ENCODE peak calls at places on chromosome 14, in six cellular contexts. E, U, H, Z, F and L are unnamed samples.

GRCh38 chr14:85531141-85531593 is 1.2 kb downstream of the FLRT2 start:
- ATAC-seq in E (peak), U (no peak), H (peak), Z (no peak), F (peak), L (peak)

GRCh38 chr14:89123851-89124250 is 293.2 kb downstream of the FOXN3 start:
- ATAC-seq in E (no peak), U (no peak), H (no peak), Z (no peak), F (no peak), L (no peak)

GRCh38 chr14:33317675-33318074 is 379.0 kb downstream of the NPAS3 start:
- ATAC-seq in E (no peak), U (no peak), H (no peak), Z (no peak), F (no peak), L (no peak)

GRCh38 chr14:55170526-55170925 is 20.9 kb downstream of the DLGAP5 start:
- ATAC-seq in E (no peak), U (no peak), H (no peak), Z (no peak), F (no peak), L (no peak)

GRCh38 chr14:79011091-79011919 is 841.1 kb downstream of the NRXN3 start:
- ATAC-seq in E (peak), U (no peak), H (no peak), Z (no peak), F (no peak), L (no peak)

GRCh38 chr14:23915559-23915958 is 38.0 kb upstream of the DHRS4 start:
- ATAC-seq in E (peak), U (no peak), H (no peak), Z (no peak), F (no peak), L (no peak)

GRCh38 chr14:63006515-63006914 is 38.7 kb downstream of the KCNH5 start:
- ATAC-seq in E (no peak), U (no peak), H (no peak), Z (no peak), F (no peak), L (no peak)

GRCh38 chr14:105096206-105096875 is 31.1 kb upstream of the GPR132 start:
- ATAC-seq in E (no peak), U (no peak), H (no peak), Z (no peak), F (no peak), L (no peak)

GRCh38 chr14:69712217-69712565 is 54.8 kb upstream of the SRSF5 start:
- ATAC-seq in E (peak), U (no peak), H (no peak), Z (no peak), F (no peak), L (no peak)

GRCh38 chr14:104676694-104677505 is 12.5 kb upstream of the INF2 start:
- ATAC-seq in E (no peak), U (peak), H (peak), Z (peak), F (no peak), L (no peak)

GRCh38 chr14:103712633-103713247 is 2.5 kb downstream of the XRCC3 start:
- ATAC-seq in E (no peak), U (no peak), H (no peak), Z (no peak), F (no peak), L (no peak)

GRCh38 chr14:87979689-87980088 is 13.3 kb downstream of the GALC start:
- ATAC-seq in E (no peak), U (no peak), H (peak), Z (no peak), F (no peak), L (no peak)

GRCh38 chr14:103697196-103697595 is 18.1 kb downstream of the XRCC3 start:
- ATAC-seq in E (no peak), U (no peak), H (no peak), Z (no peak), F (no peak), L (no peak)

GRCh38 chr14:102150636-102151195 is 11.0 kb downstream of the WDR20 start:
- ATAC-seq in E (no peak), U (peak), H (peak), Z (no peak), F (no peak), L (no peak)

GRCh38 chr14:75933712-75934296 is 48.0 kb downstream of the TGFB3 start:
- ATAC-seq in E (no peak), U (no peak), H (no peak), Z (no peak), F (no peak), L (no peak)

GRCh38 chr14:96470331-96470730 is 31.9 kb upstream of the PAPOLA start:
- ATAC-seq in E (no peak), U (no peak), H (no peak), Z (no peak), F (no peak), L (no peak)

GRCh38 chr14:93926209-93926872 is 803 bp upstream of the FAM181A start:
- ATAC-seq in E (no peak), U (peak), H (no peak), Z (no peak), F (no peak), L (no peak)

GRCh38 chr14:94161087-94161486 is 13.0 kb upstream of the PPP4R4 start:
- ATAC-seq in E (no peak), U (no peak), H (no peak), Z (no peak), F (no peak), L (no peak)

GRCh38 chr14:63713058-63713457 is 14.8 kb downstream of the SGPP1 start:
- ATAC-seq in E (no peak), U (no peak), H (no peak), Z (peak), F (no peak), L (no peak)

GRCh38 chr14:68459480-68460136 is 333.3 kb downstream of the ZFP36L1 start:
- ATAC-seq in E (peak), U (no peak), H (peak), Z (no peak), F (no peak), L (no peak)

GRCh38 chr14:60777856-60778578 is 43.5 kb downstream of the MNAT1 start:
- ATAC-seq in E (no peak), U (no peak), H (no peak), Z (no peak), F (peak), L (no peak)

GRCh38 chr14:101478096-101478495 is 83.2 kb upstream of the DIO3 start:
- ATAC-seq in E (no peak), U (no peak), H (no peak), Z (no peak), F (no peak), L (no peak)

GRCh38 chr14:29321646-29322045 is 555.1 kb downstream of the FOXG1 start:
- ATAC-seq in E (no peak), U (no peak), H (no peak), Z (no peak), F (no peak), L (no peak)

GRCh38 chr14:36647827-36648753 is 13.6 kb upstream of the PAX9 start:
- ATAC-seq in E (peak), U (peak), H (peak), Z (no peak), F (no peak), L (peak)

GRCh38 chr14:76929927-76930326 is 98.6 kb downstream of the IRF2BPL start:
- ATAC-seq in E (no peak), U (no peak), H (peak), Z (peak), F (no peak), L (peak)

GRCh38 chr14:59344711-59345455 is 120.3 kb downstream of the GPR135 start:
- ATAC-seq in E (no peak), U (no peak), H (no peak), Z (no peak), F (no peak), L (peak)

GRCh38 chr14:101628975-101629374 is 67.7 kb downstream of the DIO3 start:
- ATAC-seq in E (no peak), U (peak), H (no peak), Z (peak), F (no peak), L (no peak)

GRCh38 chr14:95200404-95200803 is 43.1 kb upstream of the DICER1 start:
- ATAC-seq in E (no peak), U (no peak), H (peak), Z (no peak), F (no peak), L (no peak)

GRCh38 chr14:73242274-73242960 is 5.1 kb downstream of the PAPLN start:
- ATAC-seq in E (no peak), U (no peak), H (no peak), Z (no peak), F (no peak), L (no peak)

GRCh38 chr14:99479903-99480855 is 480 bp downstream of the SETD3 start:
- ATAC-seq in E (peak), U (no peak), H (no peak), Z (peak), F (peak), L (no peak)

GRCh38 chr14:79802096-79802495 is 409.2 kb downstream of the DIO2 start:
- ATAC-seq in E (no peak), U (no peak), H (no peak), Z (no peak), F (no peak), L (no peak)

GRCh38 chr14:89669209-89669608 is 252.2 kb upstream of the FOXN3 start:
- ATAC-seq in E (no peak), U (no peak), H (no peak), Z (peak), F (no peak), L (no peak)